ENCODE peak calls at places on chromosomes 2 and 18, in seven cellular contexts. P is neural progenitor cell, X is heart right ventricle, R is lower lobe of right lung, H is pancreas, D is uterus, U is sigmoid colon. J is an unnamed sample. For H3K27me3 and H3K4me1, the result is how much of the 10 kb centered on the place peaks cover.

GRCh38 chr2:55133467-55134315 is 83.4 kb upstream of the RTN4 start:
- DNase-seq in D (peak), U (peak), X (no peak), H (no peak), P (peak), R (no peak), J (no peak)

GRCh38 chr18:59910967-59911366 is 11.2 kb downstream of the PMAIP1 start:
- DNase-seq in X (no peak), P (no peak), R (no peak), H (no peak), D (no peak), U (no peak), J (no peak)

GRCh38 chr2:75582840-75583239 is 22.1 kb upstream of the EVA1A start:
- DNase-seq in D (no peak), U (no peak), X (no peak), R (no peak), P (no peak), H (no peak), J (no peak)

GRCh38 chr18:67301592-67301991 is 214.9 kb downstream of the DSEL start:
- DNase-seq in D (no peak), R (no peak), X (no peak), U (no peak), H (no peak), P (no peak), J (no peak)

GRCh38 chr2:145644820-145645302 is 1124.9 kb upstream of the ZEB2 start:
- DNase-seq in X (no peak), D (no peak), U (no peak), R (no peak), P (peak), H (no peak), J (no peak)

GRCh38 chr2:170314744-170315447 is 136.9 kb downstream of the MYO3B start:
- DNase-seq in D (no peak), U (no peak), H (no peak), X (no peak), R (no peak), P (no peak), J (no peak)

GRCh38 chr2:82795446-82795845 is 1663.6 kb downstream of the SUCLG1 start:
- DNase-seq in R (no peak), H (no peak), X (no peak), U (no peak), D (no peak), P (no peak), J (no peak)

GRCh38 chr18:2994603-2995432 is 18.1 kb downstream of the LPIN2 start:
- DNase-seq in U (no peak), X (peak), P (no peak), R (no peak), D (no peak), H (no peak), J (peak)

GRCh38 chr2:229407170-229407569 is 136.1 kb upstream of the PID1 start:
- DNase-seq in R (peak), U (peak), P (peak), D (peak), H (peak), X (peak), J (peak)

GRCh38 chr2:240371461-240372000 is 63.9 kb upstream of the GPC1 start:
- DNase-seq in H (no peak), U (no peak), P (no peak), R (no peak), X (peak), D (no peak), J (peak)

GRCh38 chr2:100242891-100243670 is 79.2 kb downstream of the LONRF2 start:
- DNase-seq in H (peak), U (peak), P (peak), R (peak), X (peak), D (peak), J (peak)

GRCh38 chr2:146240376-146240775 is 1604.5 kb upstream of the ACVR2A start:
- DNase-seq in H (no peak), P (no peak), X (no peak), D (no peak), U (no peak), R (no peak), J (no peak)

GRCh38 chr2:235050992-235051351 is 99.2 kb downstream of the SH3BP4 start:
- DNase-seq in R (peak), H (peak), U (peak), X (peak), D (peak), P (peak), J (peak)

GRCh38 chr2:88355486-88355885 is 97.0 kb downstream of the FOXI3 start:
- DNase-seq in X (no peak), H (no peak), R (no peak), U (no peak), D (no peak), P (peak), J (no peak)

GRCh38 chr2:84856785-84857184 is 24.1 kb downstream of the TRABD2A start:
- DNase-seq in R (no peak), D (no peak), X (no peak), H (no peak), U (no peak), P (no peak), J (no peak)

GRCh38 chr18:48663096-48663930 is 124.5 kb downstream of the CTIF start:
- DNase-seq in P (no peak), U (peak), H (no peak), X (no peak), D (peak), R (no peak), J (no peak)

GRCh38 chr2:30252723-30253688 is 21.7 kb downstream of the LBH start:
- DNase-seq in X (peak), H (peak), P (no peak), D (peak), U (no peak), R (no peak), J (peak)

GRCh38 chr18:46469186-46469915 is 187.7 kb downstream of the LOXHD1 start:
- DNase-seq in P (peak), X (no peak), H (no peak), D (no peak), U (no peak), R (no peak), J (no peak)

GRCh38 chr2:235690082-235690808 is 196.4 kb downstream of the AGAP1 start:
- DNase-seq in D (no peak), X (no peak), H (no peak), P (no peak), R (no peak), U (peak), J (no peak)

GRCh38 chr2:141968377-141968920 is 162.4 kb downstream of the LRP1B start:
- DNase-seq in P (no peak), D (no peak), R (no peak), X (no peak), U (no peak), H (no peak), J (no peak)

GRCh38 chr2:179226203-179226960 is 38.2 kb downstream of the SESTD1 start:
- DNase-seq in R (no peak), D (no peak), X (no peak), P (no peak), U (no peak), H (peak), J (peak)

GRCh38 chr2:142321706-142322280 is 191.0 kb upstream of the LRP1B start:
- DNase-seq in R (no peak), X (no peak), H (no peak), U (no peak), P (no peak), D (no peak), J (no peak)

GRCh38 chr18:74286106-74286856 is 5.5 kb downstream of the CYB5A start:
- DNase-seq in X (no peak), P (no peak), H (peak), U (no peak), R (no peak), D (no peak), J (no peak)
- H3K4me3 ChIP-seq in X (no peak), P (no peak), H (no peak), U (no peak), R (no peak), D (no peak), J (no peak)

GRCh38 chr2:218860950-218861381 is 1.4 kb downstream of the WNT6 start:
- DNase-seq in R (no peak), P (peak), X (peak), H (no peak), D (peak), U (peak), J (peak)

GRCh38 chr2:218861645-218862318 is 2.2 kb downstream of the WNT6 start:
- DNase-seq in H (no peak), R (peak), D (no peak), U (peak), X (no peak), P (no peak), J (no peak)

GRCh38 chr2:218858671-218859555 is 692 bp upstream of the WNT6 start:
- DNase-seq in X (no peak), D (no peak), U (peak), R (no peak), P (peak), H (no peak), J (no peak)

GRCh38 chr2:218859556-218859993 is at the start of gene WNT6:
- DNase-seq in R (peak), X (no peak), D (no peak), U (peak), P (peak), H (no peak), J (no peak)

DNA sequence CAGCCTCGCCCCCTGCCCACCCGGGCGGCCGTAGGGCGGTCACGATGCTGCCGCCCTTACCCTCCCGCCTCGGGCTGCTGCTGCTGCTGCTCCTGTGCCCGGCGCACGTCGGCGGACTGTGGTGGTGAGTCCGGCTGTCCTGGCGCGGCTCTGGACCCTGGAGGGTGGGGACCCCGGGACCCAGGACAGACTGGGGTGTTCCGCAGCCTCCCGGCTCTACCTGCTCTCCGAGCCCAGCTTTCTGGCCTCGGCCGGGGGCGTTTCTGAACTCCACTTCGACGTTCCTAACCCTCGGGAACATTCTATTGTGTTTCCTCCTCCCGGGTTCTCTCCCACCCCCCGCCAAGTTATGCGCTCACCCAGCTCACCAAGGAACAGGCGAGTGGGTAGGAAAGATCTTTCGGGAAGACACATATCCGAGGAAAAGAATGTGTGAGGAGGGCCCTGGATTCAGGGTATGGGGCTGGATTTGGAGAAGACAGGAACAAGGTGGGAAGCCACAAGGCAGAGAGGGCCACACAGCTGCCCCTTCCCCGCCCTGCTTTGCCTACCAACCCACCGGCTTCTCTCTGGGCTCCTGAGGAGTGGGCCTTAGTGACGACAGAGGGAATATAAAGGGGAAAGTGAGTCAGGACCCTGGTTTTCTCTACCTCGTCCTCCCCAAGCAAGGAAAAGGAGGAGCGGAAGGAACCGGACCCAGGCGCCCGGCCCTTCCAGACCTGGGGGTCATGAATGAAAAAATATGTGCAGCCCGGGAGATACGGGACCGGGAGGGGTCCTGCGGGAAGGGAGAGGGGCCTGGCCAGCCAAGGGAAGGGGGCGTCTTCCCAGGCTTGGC is 608 bp downstream of the WNT6 start:
- DNase-seq in H (no peak), R (peak), U (peak), D (no peak), X (no peak), P (no peak), J (no peak)
- H3K27me3 ChIP-seq in H (under half), R (half or more), U (half or more), D (under half), X (half or more), P (half or more), J (under half)

DNA sequence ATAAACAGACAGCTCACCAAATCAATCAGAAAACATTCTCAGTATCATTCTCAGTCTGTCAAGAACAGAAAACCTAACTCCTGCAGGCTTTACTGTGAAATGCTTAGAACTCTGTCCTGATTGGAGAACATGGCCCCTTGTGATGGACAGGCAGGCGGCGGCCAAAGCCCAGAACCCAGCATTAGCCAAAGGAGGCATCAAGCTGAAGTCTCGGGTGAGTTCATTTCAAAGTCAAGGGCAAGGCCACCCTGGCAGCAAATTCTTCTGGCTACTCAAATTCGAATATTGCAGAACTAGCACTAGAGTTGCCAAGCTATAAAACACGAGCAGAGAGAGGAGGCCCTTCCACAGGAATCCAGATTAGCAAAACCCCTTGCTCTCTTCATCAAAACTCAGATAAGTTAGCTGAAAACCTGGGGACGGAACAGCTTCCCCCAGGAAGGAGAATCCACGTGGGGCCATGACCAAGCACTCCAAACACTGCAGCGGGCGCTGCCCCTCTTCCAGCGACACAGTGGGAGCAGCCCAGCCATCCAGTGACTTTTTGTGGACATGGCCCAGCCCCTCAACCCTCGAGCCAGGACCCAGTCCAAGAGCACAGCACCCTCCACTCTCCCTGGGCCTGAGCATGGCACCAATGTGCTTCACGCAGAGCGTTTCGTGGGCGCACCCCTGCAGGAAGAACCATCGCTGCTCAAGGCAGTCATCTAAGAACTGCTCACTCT is 98.6 kb downstream of the HDAC4 start:
- DNase-seq in D (peak), U (peak), R (no peak), P (no peak), X (no peak), H (peak), J (no peak)
- H3K4me1 ChIP-seq in D (under half), U (half or more), R (under half), P (under half), X (half or more), H (under half), J (under half)

DNA sequence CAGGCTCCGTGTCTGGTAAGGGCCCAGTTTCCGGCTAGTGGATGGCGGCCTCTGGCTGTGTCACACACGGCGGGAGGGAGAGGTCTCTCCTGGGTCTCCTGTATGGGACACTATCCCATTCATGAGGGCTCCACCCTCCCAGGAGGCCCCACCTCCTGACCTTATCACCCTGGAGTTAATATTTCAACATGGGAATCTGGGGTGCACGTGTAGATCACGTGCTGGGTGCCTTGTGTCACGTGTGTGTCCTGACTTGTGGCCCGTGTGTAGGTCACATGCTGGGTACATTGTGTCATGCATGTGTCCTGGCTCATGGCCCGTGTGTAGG is 9.9 kb downstream of the NEU4 start:
- DNase-seq in D (no peak), X (no peak), H (peak), U (peak), P (no peak), R (peak), J (no peak)
- H3K4me3 ChIP-seq in D (no peak), X (no peak), H (no peak), U (no peak), P (no peak), R (no peak), J (no peak)

J was measured in right cardiac atrium.